ENCODE peak calls at places on chromosome 15, in five cellular contexts. J, Z, M, I and S are unnamed samples.

GRCh38 chr15:64991536-64992135 is 1.9 kb upstream of the SPG21 start:
- DNase-seq in J (no peak), Z (no peak), M (peak; percentile 59), I (no peak), S (no peak)

GRCh38 chr15:48413304-48413703 is 82.1 kb downstream of the DUT start:
- DNase-seq in J (no peak), Z (no peak), M (peak; percentile 54), I (no peak), S (no peak)

GRCh38 chr15:78098131-78098755 is 5.9 kb downstream of the SH2D7 start:
- DNase-seq in J (no peak), Z (no peak), M (no peak), I (no peak), S (no peak)

GRCh38 chr15:73794501-73795133 is 41.5 kb upstream of the INSYN1 start:
- DNase-seq in J (no peak), Z (no peak), M (no peak), I (no peak), S (no peak)

GRCh38 chr15:40047413-40048154 is 8.6 kb upstream of the SRP14 start:
- DNase-seq in J (no peak), Z (peak; percentile 29), M (peak; percentile 79), I (no peak), S (no peak)

GRCh38 chr15:70234256-70234965 is 136.7 kb upstream of the TLE3 start:
- DNase-seq in J (no peak), Z (no peak), M (no peak), I (no peak), S (no peak)

GRCh38 chr15:78434134-78434533 is 3.9 kb upstream of the IREB2 start:
- DNase-seq in J (no peak), Z (no peak), M (no peak), I (no peak), S (no peak)

GRCh38 chr15:60781211-60781713 is 302.3 kb upstream of the ICE2 start:
- DNase-seq in J (no peak), Z (no peak), M (peak; percentile 75), I (no peak), S (no peak)

GRCh38 chr15:48641416-48641815 is 4.1 kb downstream of the FBN1 start:
- DNase-seq in J (no peak), Z (no peak), M (no peak), I (no peak), S (no peak)

GRCh38 chr15:31349233-31350141 is 22.9 kb downstream of the KLF13 start:
- DNase-seq in J (no peak), Z (no peak), M (peak; percentile 54), I (no peak), S (no peak)

GRCh38 chr15:48925714-48926223 is 38.0 kb downstream of the SHC4 start:
- DNase-seq in J (no peak), Z (no peak), M (no peak), I (no peak), S (no peak)

GRCh38 chr15:78040653-78041244 is 36.8 kb downstream of the TBC1D2B start:
- DNase-seq in J (no peak), Z (no peak), M (no peak), I (no peak), S (no peak)

GRCh38 chr15:72865486-72865885 is 81.9 kb upstream of the ADPGK start:
- DNase-seq in J (no peak), Z (no peak), M (no peak), I (no peak), S (no peak)

GRCh38 chr15:89329329-89330084 is 5.1 kb downstream of the POLG start:
- DNase-seq in J (no peak), Z (no peak), M (no peak), I (no peak), S (no peak)

GRCh38 chr15:95174880-95175279 is 943.5 kb downstream of the MCTP2 start:
- DNase-seq in J (no peak), Z (no peak), M (no peak), I (no peak), S (no peak)
- H3K9me3 ChIP-seq in J (no peaks in the 10 kb centered on the region), Z (no peaks in the 10 kb centered on the region), M (no peaks in the 10 kb centered on the region), I (no peaks in the 10 kb centered on the region), S (no peaks in the 10 kb centered on the region)

GRCh38 chr15:99955532-99955931 is 222.3 kb upstream of the LYSMD4 start:
- DNase-seq in J (no peak), Z (no peak), M (no peak), I (no peak), S (no peak)
- H3K9me3 ChIP-seq in J (no peaks in the 10 kb centered on the region), Z (no peaks in the 10 kb centered on the region), M (no peaks in the 10 kb centered on the region), I (no peaks in the 10 kb centered on the region), S (no peaks in the 10 kb centered on the region)

GRCh38 chr15:25236143-25236860 is 202.5 kb downstream of the UBE3A start:
- DNase-seq in J (no peak), Z (no peak), M (no peak), I (no peak), S (no peak)
- H3K9me3 ChIP-seq in J (no peaks in the 10 kb centered on the region), Z (peaks cover 34% of the 10 kb centered on the region), M (no peaks in the 10 kb centered on the region), I (no peaks in the 10 kb centered on the region), S (no peaks in the 10 kb centered on the region)

GRCh38 chr15:33644319-33644718 is 324.0 kb upstream of the CHRM5 start:
- DNase-seq in J (no peak), Z (no peak), M (no peak), I (no peak), S (no peak)

GRCh38 chr15:33654859-33655258 is 313.4 kb upstream of the CHRM5 start:
- DNase-seq in J (no peak), Z (no peak), M (no peak), I (no peak), S (no peak)

GRCh38 chr15:33649217-33649933 is 318.9 kb upstream of the CHRM5 start:
- DNase-seq in J (no peak), Z (no peak), M (no peak), I (no peak), S (no peak)
- H3K9me3 ChIP-seq in J (no peaks in the 10 kb centered on the region), Z (no peaks in the 10 kb centered on the region), M (no peaks in the 10 kb centered on the region), I (no peaks in the 10 kb centered on the region), S (no peaks in the 10 kb centered on the region)

DNA sequence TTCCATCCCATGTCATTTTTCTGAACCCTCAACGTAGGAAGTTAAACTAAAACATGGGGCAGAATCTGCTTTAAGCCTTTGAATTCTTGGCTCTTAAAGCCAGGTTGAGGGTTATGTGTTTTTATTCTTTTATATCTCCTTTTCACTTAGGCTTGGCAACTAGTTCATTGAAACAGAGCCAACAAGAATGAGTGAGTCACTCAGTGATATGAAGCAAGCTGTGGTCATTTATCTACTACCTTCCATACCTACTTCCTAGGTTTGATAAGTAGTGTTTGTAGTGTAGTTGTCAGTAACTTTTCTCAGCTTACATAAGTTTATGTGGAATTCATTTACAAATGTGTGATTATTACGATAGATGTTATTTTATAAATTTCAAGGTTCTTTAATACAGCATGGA is 67.4 kb downstream of the SNRPN start:
- DNase-seq in J (no peak), Z (no peak), M (no peak), I (no peak), S (no peak)
- H3K9me3 ChIP-seq in J (no peaks in the 10 kb centered on the region), Z (peaks cover 77% of the 10 kb centered on the region), M (no peaks in the 10 kb centered on the region), I (peaks cover 38% of the 10 kb centered on the region), S (peaks cover 5% of the 10 kb centered on the region)

GRCh38 chr15:25060996-25061620 is 106.3 kb downstream of the SNRPN start:
- DNase-seq in J (no peak), Z (no peak), M (no peak), I (peak; percentile 6), S (no peak)
- H3K9me3 ChIP-seq in J (peaks cover 27% of the 10 kb centered on the region), Z (peaks cover 100% of the 10 kb centered on the region), M (peaks cover 97% of the 10 kb centered on the region), I (peaks cover 98% of the 10 kb centered on the region), S (peaks cover 51% of the 10 kb centered on the region)

DNA sequence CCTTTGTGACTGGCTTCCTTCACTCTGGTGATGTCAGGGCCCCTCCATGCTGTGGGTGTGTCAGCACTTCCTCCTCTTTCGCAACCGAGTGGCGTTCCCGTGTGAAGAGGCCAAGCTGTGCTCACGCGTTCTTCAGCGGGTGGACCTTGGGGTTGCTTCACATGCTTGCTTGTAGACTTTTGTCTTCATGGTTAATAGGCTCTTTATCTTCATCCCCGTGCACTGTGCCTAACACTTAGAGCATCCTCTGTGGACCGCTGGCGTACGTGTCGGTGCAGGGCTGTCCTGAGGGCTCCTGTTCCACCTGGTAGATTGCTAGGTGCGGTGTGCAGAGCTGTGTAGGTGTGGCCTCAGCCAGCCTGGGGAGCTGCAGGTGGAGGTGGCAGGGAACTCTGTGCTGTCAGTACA is 182.3 kb downstream of the OR4M2 start:
- DNase-seq in J (no peak), Z (no peak), M (peak; percentile 77), I (no peak), S (no peak)
- H3K9me3 ChIP-seq in J (no peaks in the 10 kb centered on the region), Z (no peaks in the 10 kb centered on the region), M (no peaks in the 10 kb centered on the region), I (no peaks in the 10 kb centered on the region), S (no peaks in the 10 kb centered on the region)